ENCODE peak calls at places on chromosomes 11 and 22, in eight cellular contexts. L is AG10803, C is endothelial cell of umbilical vein, O is cardiac fibroblast, E is GM12865, B is suprapubic skin, H is epithelial cell of proximal tubule, D is colonic mucosa. N is an unnamed sample.

GRCh38 chr11:56659755-56660154 is 3.7 kb upstream of the OR5AR1 start:
- DNase-seq in L (no peak), C (no peak), O (no peak), E (no peak), B (no peak), H (no peak), D (no peak), N (no peak)

GRCh38 chr11:107707807-107708206 is 4.0 kb downstream of the SLN start:
- DNase-seq in L (no peak), C (no peak), O (no peak), E (no peak), B (no peak), H (no peak), D (no peak), N (no peak)

GRCh38 chr11:71462726-71463125 is 9.7 kb downstream of the NADSYN1 start:
- DNase-seq in L (no peak), C (no peak), O (no peak), E (no peak), B (no peak), H (no peak), D (no peak), N (no peak)

GRCh38 chr22:22749167-22749758 is 104.8 kb downstream of the GGTLC2 start:
- DNase-seq in L (no peak), C (no peak), O (no peak), E (no peak), B (no peak), H (no peak), D (no peak), N (no peak)

GRCh38 chr11:32172771-32173170 is 81.9 kb downstream of the RCN1 start:
- DNase-seq in L (peak), C (no peak), O (peak), E (no peak), B (no peak), H (no peak), D (no peak), N (no peak)

GRCh38 chr11:119023741-119024140 is 5.2 kb downstream of the TRAPPC4 start:
- DNase-seq in L (no peak), C (no peak), O (no peak), E (no peak), B (no peak), H (no peak), D (no peak), N (peak)

GRCh38 chr11:103649401-103649895 is 387.0 kb upstream of the DDI1 start:
- DNase-seq in L (no peak), C (no peak), O (no peak), E (no peak), B (no peak), H (no peak), D (no peak), N (no peak)

GRCh38 chr11:45152740-45153595 is 6.5 kb downstream of the PRDM11 start:
- DNase-seq in L (no peak), C (no peak), O (no peak), E (no peak), B (peak), H (no peak), D (peak), N (no peak)

GRCh38 chr11:1060885-1061616 is 13.6 kb upstream of the MUC2 start:
- DNase-seq in L (peak), C (peak), O (peak), E (no peak), B (peak), H (no peak), D (peak), N (peak)

GRCh38 chr11:103358251-103358650 is 249.0 kb downstream of the DYNC2H1 start:
- DNase-seq in L (peak), C (no peak), O (peak), E (no peak), B (no peak), H (peak), D (no peak), N (peak)

GRCh38 chr11:78219493-78220217 is 30.9 kb downstream of the USP35 start:
- DNase-seq in L (no peak), C (no peak), O (no peak), E (no peak), B (no peak), H (no peak), D (no peak), N (no peak)

GRCh38 chr22:23119492-23120414 is 22.0 kb downstream of the RSPH14 start:
- DNase-seq in L (no peak), C (peak), O (no peak), E (peak), B (no peak), H (no peak), D (no peak), N (no peak)

GRCh38 chr11:70110538-70111055 is 32.5 kb downstream of the ANO1 start:
- DNase-seq in L (no peak), C (no peak), O (no peak), E (no peak), B (no peak), H (no peak), D (no peak), N (no peak)
- H3K4me3 ChIP-seq in L (no peak), C (no peak), O (no peak), E (no peak), B (no peak), H (no peak), D (no peak), N (no peak)

GRCh38 chr11:11010624-11011127 is 152.8 kb upstream of the ZBED5 start:
- DNase-seq in L (peak), C (peak), O (peak), E (peak), B (no peak), H (peak), D (peak), N (peak)
- TF ChIP-seq CTCF in L (peak), C (peak), O (peak), E (no peak), B (no peak), H (peak), D (no peak), N (peak)

GRCh38 chr22:36413022-36413770 is 25.4 kb upstream of the MYH9 start:
- DNase-seq in L (no peak), C (no peak), O (peak), E (no peak), B (no peak), H (no peak), D (no peak), N (no peak)

GRCh38 chr22:36409067-36409466 is 21.3 kb upstream of the MYH9 start:
- DNase-seq in L (no peak), C (no peak), O (no peak), E (no peak), B (no peak), H (no peak), D (no peak), N (no peak)

GRCh38 chr22:36411589-36412258 is 24.0 kb upstream of the MYH9 start:
- DNase-seq in L (no peak), C (no peak), O (no peak), E (no peak), B (no peak), H (no peak), D (peak), N (no peak)

GRCh38 chr22:36406721-36407120 is 19.0 kb upstream of the MYH9 start:
- DNase-seq in L (no peak), C (no peak), O (no peak), E (no peak), B (no peak), H (no peak), D (no peak), N (no peak)

DNA sequence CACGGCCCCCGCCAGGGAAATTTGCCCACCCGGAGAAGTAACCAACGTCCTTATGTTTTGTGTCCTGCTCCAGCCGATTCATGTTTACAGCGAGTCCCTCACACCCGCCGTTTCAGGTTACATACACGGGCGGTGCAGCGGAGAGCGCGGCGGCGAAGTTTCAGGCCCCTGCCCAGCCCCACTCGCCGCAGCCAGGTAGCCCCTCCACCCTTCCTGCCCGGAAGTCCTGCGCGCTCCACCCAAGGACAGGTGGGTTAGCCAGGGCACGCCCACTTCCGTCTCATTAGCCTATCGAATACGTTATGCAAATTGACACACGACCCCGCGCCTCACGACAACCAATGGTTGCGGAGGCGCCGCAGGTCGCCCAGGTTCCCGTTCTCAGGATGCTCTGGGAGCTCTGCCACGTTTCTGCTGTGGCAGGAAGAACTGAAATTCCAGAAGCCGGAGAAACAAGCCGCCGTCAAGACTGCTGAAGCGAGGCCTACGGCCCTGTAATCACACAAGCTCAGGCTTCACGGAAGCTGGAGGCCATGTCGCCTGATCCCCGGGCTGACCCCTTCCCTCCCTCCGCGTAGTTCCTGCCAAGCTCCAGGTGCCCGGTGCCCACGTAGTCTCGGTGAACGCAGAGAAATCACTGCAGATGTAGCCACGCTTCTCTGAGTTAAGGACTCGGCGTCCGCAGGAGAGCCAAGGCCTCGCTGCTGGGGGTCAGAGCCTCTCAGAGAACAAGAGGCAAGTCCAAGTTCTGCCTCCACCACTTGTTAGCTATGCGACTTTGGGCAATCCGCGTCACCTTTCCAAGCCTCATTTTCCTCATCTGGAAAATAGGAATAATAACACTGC is 22.4 kb upstream of the MYH9 start:
- DNase-seq in L (no peak), C (peak), O (no peak), E (peak), B (peak), H (no peak), D (peak), N (peak)
- H3K4me3 ChIP-seq in L (no peak), C (no peak), O (no peak), E (peak), B (peak), H (peak), D (peak), N (peak)

GRCh38 chr22:41834005-41834975 is 1.4 kb downstream of the SREBF2 start:
- DNase-seq in L (no peak), C (peak), O (no peak), E (peak), B (no peak), H (no peak), D (no peak), N (no peak)

GRCh38 chr22:41831383-41831782 is 1.5 kb upstream of the SREBF2 start:
- DNase-seq in L (peak), C (peak), O (peak), E (peak), B (no peak), H (no peak), D (no peak), N (no peak)

GRCh38 chr22:41832553-41833368 is at the start of gene SREBF2:
- DNase-seq in L (peak), C (peak), O (peak), E (peak), B (peak), H (peak), D (peak), N (peak)

GRCh38 chr22:41831828-41832552 is 915 bp upstream of the SREBF2 start:
- DNase-seq in L (no peak), C (no peak), O (peak), E (peak), B (no peak), H (no peak), D (no peak), N (no peak)

GRCh38 chr22:41833369-41834004 is 582 bp downstream of the SREBF2 start:
- DNase-seq in L (peak), C (peak), O (peak), E (peak), B (peak), H (no peak), D (peak), N (no peak)
- TF ChIP-seq CTCF in L (no peak), C (no peak), O (no peak), E (no peak), B (no peak), H (no peak), D (no peak), N (no peak)

GRCh38 chr22:49961601-49962011 is 1.0 kb downstream of the PIM3 start:
- DNase-seq in L (no peak), C (peak), O (peak), E (no peak), B (peak), H (no peak), D (peak), N (peak)

GRCh38 chr22:49964136-49964492 is 3.5 kb downstream of the PIM3 start:
- DNase-seq in L (no peak), C (no peak), O (no peak), E (no peak), B (no peak), H (no peak), D (no peak), N (no peak)

GRCh38 chr22:49963647-49964026 is 3.1 kb downstream of the PIM3 start:
- DNase-seq in L (no peak), C (no peak), O (no peak), E (no peak), B (peak), H (no peak), D (peak), N (no peak)

GRCh38 chr22:49962012-49962750 is 1.6 kb downstream of the PIM3 start:
- DNase-seq in L (peak), C (peak), O (peak), E (peak), B (peak), H (no peak), D (peak), N (peak)

DNA sequence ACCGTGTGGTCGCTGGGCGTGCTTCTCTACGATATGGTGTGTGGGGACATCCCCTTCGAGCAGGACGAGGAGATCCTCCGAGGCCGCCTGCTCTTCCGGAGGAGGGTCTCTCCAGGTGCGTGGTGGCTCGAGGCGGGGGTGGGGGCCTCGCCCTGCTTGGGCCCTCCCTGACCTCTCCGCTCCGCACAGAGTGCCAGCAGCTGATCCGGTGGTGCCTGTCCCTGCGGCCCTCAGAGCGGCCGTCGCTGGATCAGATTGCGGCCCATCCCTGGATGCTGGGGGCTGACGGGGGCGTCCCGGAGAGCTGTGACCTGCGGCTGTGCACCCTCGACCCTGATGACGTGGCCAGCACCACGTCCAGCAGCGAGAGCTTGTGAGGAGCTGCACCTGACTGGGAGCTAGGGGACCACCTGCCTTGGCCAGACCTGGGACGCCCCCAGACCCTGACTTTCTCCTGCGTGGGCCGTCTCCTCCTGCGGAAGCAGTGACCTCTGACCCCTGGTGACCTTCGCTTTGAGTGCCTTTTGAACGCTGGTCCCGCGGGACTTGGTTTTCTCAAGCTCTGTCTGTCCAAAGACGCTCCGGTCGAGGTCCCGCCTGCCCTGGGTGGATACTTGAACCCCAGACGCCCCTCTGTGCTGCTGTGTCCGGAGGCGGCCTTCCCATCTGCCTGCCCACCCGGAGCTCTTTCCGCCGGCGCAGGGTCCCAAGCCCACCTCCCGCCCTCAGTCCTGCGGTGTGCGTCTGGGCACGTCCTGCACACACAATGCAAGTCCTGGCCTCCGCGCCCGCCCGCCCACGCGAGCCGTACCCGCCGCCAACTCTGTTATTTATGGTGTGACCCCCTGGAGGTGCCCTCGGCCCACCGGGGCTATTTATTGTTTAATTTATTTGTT is 2.4 kb downstream of the PIM3 start:
- DNase-seq in L (no peak), C (no peak), O (no peak), E (no peak), B (peak), H (no peak), D (peak), N (no peak)
- H3K4me3 ChIP-seq in L (peak), C (peak), O (peak), E (peak), B (peak), H (peak), D (peak), N (peak)

DNA sequence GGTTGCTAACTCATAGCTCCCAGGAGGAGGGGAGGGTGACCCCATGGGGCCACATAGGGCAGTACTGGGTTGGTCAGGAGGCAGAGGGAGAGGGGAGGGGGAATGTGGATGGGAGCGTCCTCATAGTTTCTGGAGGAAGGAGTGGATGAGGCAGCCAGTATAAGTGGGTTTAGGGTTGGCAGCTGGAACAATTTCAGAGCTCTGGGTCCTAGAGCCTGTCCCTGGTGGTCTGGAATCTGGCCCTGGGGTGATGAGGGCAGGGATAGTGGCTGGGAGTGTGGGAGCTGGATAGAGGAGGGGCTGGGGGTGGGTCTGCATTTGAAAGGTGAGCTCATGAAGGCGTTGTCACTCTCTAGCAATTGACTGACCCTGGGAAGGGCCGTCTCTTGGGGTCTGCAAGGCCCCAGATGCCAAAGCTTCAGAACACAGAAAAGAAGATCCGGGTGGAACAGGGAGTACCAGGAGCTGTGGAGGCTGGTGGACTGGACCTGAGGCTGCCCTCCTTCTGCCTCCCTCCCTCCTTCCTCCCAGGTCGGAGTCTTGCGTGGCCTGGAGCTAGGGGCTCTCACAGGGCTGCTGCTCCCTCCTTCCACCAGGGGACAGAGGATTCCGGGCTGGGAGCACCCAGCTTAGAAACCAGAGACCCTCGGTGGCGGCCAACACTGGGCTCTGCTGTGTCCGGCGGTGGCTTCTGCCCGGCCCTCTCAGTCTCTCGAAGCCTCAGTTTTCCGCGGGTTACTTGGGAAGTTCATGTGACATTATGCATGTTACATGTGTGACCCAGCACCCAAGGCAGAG is 5.5 kb upstream of the MRGPRG start:
- DNase-seq in L (no peak), C (no peak), O (no peak), E (no peak), B (peak), H (no peak), D (no peak), N (no peak)
- TF ChIP-seq CTCF in L (no peak), C (no peak), O (no peak), E (no peak), B (no peak), H (no peak), D (no peak), N (no peak)

DNA sequence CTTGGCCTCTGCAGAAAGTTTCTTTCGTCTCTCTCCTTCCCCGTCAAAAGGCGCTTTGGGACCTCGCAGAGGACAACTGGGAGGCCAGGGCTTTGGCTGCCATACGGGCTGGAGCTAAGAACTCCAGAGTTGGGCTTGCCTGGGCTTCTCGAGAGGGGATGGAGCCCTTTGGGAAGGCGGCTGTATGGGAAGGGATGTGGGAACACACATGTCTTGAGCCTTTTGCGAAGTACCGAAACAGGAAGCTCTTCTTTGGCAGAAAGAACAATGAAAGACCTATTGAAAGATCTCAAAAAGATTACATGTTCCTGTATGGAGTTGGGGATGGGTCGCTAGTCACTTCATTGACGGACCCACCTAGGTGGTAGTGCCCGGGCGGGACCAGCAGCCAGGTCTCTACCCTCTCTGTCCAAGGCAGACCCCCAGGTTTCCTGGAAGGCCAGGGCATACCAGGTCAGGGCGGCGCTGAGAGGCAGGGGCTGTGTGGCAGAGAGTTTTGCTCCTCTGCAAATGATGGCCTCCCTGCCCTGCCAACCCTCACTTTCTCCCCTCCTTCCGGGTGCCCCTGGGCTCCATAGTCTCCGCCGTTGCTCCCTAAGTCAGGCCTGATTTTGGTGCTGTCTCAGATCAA is 993 bp downstream of the ST14 start:
- DNase-seq in L (no peak), C (no peak), O (no peak), E (no peak), B (no peak), H (no peak), D (peak), N (no peak)
- H3K4me3 ChIP-seq in L (no peak), C (no peak), O (no peak), E (no peak), B (peak), H (peak), D (peak), N (no peak)

DNA sequence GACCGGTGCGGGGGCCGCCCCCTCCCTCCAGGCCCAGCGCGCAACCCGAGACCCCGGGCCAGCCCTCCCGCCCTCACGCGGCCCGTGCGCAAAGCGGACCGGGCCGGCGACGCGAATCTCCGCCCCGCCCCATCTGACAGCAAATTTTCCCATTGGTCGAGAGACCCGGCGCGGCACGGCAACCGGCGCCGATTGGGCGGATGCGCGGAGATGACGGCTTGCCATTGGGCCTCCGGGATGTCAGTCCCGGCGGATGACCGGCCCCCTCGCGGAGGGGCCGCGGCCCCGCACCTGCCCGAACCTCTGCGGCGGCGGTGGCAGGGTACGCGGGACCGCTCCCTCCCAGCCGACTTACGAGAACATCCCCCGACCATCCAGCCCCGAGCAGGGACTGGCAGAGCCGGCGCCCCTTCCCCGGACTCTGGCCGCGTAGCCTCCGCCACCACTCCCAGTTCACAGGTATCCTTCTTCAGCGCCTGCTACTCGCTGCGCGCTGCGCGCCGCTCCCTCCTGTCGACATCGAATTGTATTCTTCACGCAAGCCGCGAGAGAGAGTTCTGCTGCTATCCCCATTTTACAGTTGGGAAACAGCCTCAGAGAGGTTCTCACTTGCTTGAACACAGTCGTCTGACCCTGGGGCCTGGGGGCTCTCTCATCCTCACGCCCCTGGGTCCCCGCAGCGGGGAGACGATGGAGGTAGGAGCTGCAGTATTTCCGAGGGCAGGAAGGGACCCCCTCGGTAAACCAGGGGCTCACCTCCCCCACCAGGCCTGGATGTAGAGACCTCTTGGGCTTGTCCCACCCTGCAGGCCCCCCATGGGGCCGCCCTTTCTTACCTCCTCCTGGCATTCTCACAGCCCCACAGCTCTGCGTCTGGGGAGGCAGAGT is at the start of gene ARVCF:
- DNase-seq in L (peak), C (peak), O (peak), E (peak), B (peak), H (peak), D (peak), N (peak)
- TF ChIP-seq CTCF in L (no peak), C (peak), O (no peak), E (no peak), B (no peak), H (peak), D (no peak), N (no peak)